ENCODE peak calls at places on chromosomes 13 and 19, in four cellular contexts. B is IMR-90, U is H9, M is mesenchymal stem cell. Q is an unnamed sample.

GRCh38 chr13:94309997-94310842 is 169.3 kb downstream of the DCT start:
- DNase-seq in B (peak), U (no peak), M (peak), Q (no peak)

GRCh38 chr13:93963266-93964131 is 516.0 kb downstream of the DCT start:
- DNase-seq in B (peak), U (no peak), M (peak), Q (no peak)

GRCh38 chr19:16608290-16608704 is 19.7 kb downstream of the MED26 start:
- DNase-seq in B (peak), U (no peak), M (peak), Q (no peak)

GRCh38 chr19:43078311-43078710 is 4.2 kb downstream of the PSG2 start:
- DNase-seq in B (peak), U (no peak), M (no peak), Q (no peak)

GRCh38 chr13:38530492-38530891 is 156.4 kb upstream of the FREM2 start:
- DNase-seq in B (peak), U (no peak), M (peak), Q (no peak)

GRCh38 chr13:51643114-51643881 is 59.0 kb downstream of the WDFY2 start:
- DNase-seq in B (peak), U (no peak), M (peak), Q (no peak)

GRCh38 chr19:29323972-29324680 is 111.2 kb upstream of the UQCRFS1 start:
- DNase-seq in B (no peak), U (peak), M (no peak), Q (no peak)

GRCh38 chr19:13883665-13884064 is 6.7 kb downstream of the NANOS3 start:
- DNase-seq in B (no peak), U (no peak), M (no peak), Q (no peak)

GRCh38 chr13:23828866-23829265 is 60.3 kb downstream of the MIPEP start:
- DNase-seq in B (peak), U (no peak), M (peak), Q (no peak)

GRCh38 chr13:23828086-23828485 is 61.1 kb downstream of the MIPEP start:
- DNase-seq in B (no peak), U (no peak), M (peak), Q (no peak)

GRCh38 chr13:23833733-23834611 is 55.2 kb downstream of the MIPEP start:
- DNase-seq in B (no peak), U (no peak), M (no peak), Q (no peak)
- H4K91ac ChIP-seq in B (no peak), U (no peak), M (no peak), Q (no peak)

GRCh38 chr19:3882041-3882384 is 1.5 kb downstream of the ATCAY start:
- DNase-seq in B (no peak), U (no peak), M (no peak), Q (no peak)

GRCh38 chr19:3879656-3880055 is 829 bp upstream of the ATCAY start:
- DNase-seq in B (no peak), U (no peak), M (no peak), Q (no peak)

GRCh38 chr19:3881272-3882040 is 971 bp downstream of the ATCAY start:
- DNase-seq in B (no peak), U (peak), M (no peak), Q (no peak)

DNA sequence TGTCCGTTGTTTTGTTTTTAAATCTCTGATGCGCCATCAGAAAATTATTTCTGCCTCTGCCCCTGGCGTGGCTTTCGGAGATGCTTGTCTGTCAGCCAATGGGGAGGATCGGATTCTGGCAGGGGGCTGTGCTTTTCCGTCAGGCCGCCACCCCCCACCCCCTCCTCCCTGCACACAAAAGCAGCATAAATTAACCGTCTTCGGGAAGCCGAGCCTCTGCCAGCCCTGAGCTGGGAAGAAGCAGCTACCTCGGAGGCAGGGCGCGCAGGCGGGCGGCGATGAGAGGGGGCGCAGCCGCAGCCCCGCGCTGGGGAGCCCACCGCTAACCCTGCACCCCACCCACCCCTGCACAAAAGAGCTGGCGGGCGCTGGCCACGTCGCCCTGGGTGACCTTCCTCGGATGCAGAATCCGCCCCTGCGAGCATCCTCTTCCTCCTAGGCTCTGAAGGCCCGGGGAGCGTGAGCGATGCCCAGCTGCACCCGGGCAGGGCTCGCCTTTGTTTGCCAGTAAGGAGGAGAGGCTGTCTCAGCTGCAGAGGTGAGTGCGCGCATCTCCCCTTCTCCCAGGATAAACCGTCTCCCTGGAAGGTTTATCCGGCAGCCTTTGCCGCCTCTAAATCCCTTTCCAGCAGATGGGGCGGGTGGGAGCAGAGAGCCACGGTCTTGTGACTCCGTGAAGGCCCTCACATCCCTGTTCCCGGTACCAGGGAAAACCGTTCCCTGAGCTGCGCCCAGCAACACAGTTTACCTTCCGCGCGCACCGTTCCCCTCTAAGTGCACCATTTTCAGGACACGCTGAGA is at the start of gene ATCAY:
- DNase-seq in B (no peak), U (peak), M (no peak), Q (peak)
- H3K18ac ChIP-seq in B (no peak), U (peak), M (no peak), Q (peak)

GRCh38 chr13:113751491-113751890 is 7.5 kb upstream of the TMEM255B start:
- DNase-seq in B (no peak), U (no peak), M (no peak), Q (no peak)

GRCh38 chr13:113749956-113750355 is 9.1 kb upstream of the TMEM255B start:
- DNase-seq in B (no peak), U (no peak), M (no peak), Q (no peak)

GRCh38 chr13:113748862-113749451 is 10.1 kb upstream of the TMEM255B start:
- DNase-seq in B (no peak), U (no peak), M (no peak), Q (no peak)

GRCh38 chr13:113749507-113749906 is 9.5 kb upstream of the TMEM255B start:
- DNase-seq in B (no peak), U (no peak), M (no peak), Q (no peak)

DNA sequence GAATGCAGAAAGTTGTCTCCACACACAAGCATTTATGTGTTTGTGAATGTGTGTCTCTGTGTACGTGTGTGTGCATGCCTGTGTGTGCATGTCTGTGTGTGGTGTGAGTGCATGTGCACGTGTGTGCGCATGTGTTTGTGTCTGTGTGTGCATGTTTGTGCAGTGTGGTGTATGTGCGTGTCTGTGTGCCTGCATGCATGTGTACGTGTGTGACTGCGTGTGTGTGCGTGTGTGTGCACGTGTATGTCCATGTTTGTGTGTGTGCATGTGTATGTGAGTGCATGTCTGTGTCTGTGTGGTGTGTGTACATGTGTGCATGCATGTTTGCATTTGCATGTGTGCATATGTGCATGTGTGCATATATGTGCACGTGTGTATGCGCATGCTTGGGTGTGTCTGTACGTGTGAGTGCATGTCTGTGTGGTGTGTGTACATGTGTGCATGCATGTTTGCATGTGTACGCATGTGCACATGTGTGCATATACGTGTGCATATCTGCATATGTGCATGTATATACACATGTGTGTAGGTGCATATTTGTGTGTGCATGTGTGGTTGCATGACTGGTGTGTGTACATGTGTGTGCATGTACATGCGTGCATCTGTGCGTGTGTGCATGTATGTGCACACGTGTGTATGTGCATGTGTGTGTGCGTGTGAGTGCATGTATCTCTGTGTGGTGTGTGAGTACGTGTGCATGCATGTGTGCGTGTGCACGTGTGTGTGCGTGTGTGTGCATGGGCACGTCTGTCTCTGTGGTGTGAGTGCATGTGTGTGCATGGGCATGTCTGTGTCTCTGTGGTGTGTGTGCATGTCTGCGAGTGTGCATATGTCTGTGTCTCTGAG is 8.2 kb upstream of the TMEM255B start:
- DNase-seq in B (no peak), U (no peak), M (no peak), Q (no peak)
- H2BK5ac ChIP-seq in B (no peak), U (no peak), M (no peak), Q (no peak)

GRCh38 chr13:29524641-29525040 is 70.8 kb downstream of the SLC7A1 start:
- DNase-seq in B (no peak), U (no peak), M (no peak), Q (no peak)
- H4K91ac ChIP-seq in B (no peak), U (no peak), M (no peak), Q (no peak)

DNA sequence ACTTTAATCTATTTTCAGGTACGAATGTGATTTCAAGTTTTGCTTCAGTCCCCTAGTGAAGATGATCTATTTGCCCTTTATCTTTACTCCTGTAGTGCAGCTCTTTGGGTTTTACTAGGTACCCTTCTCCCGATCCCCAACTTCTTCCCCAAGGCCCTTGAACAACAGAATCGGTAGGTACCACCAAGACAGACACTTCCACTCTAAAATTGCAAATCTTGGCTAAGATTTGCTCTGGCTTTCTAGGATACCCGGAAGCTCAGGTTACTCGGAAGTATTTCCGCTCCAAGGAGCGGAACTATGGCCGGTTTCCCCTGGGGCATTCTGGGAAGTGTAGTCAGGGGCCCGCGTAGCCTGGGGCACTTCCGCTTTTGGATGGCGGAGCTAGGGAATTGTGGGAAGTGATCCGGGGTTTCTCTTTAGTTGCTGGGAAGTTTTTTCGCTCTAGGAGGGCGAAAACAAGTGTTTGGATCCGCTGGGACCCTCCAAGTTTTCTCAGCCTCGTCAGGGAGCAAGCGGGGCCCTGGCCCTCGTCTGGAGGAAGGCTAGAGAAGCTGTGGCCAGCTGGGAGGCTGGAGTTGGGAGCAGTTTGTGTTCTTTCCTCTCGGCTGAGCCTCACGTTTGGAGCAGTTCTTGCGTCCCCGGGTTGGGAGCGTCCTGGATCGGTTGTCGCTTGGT is 5.1 kb upstream of the ZNF227 start:
- DNase-seq in B (peak), U (peak), M (peak), Q (peak)
- H3K18ac ChIP-seq in B (peak), U (no peak), M (peak), Q (peak)

GRCh38 chr19:49908480-49909420 is 12.1 kb upstream of the IL4I1 start:
- DNase-seq in B (no peak), U (no peak), M (no peak), Q (no peak)
- H2BK5ac ChIP-seq in B (no peak), U (no peak), M (no peak), Q (no peak)

GRCh38 chr13:98802999-98803666 is 50.7 kb upstream of the SLC15A1 start:
- DNase-seq in B (no peak), U (no peak), M (no peak), Q (no peak)

GRCh38 chr13:98804336-98804855 is 51.9 kb upstream of the SLC15A1 start:
- DNase-seq in B (no peak), U (no peak), M (no peak), Q (no peak)

GRCh38 chr13:98800078-98800477 is 47.6 kb upstream of the SLC15A1 start:
- DNase-seq in B (no peak), U (no peak), M (no peak), Q (no peak)

GRCh38 chr13:98802548-98802947 is 50.1 kb upstream of the SLC15A1 start:
- DNase-seq in B (no peak), U (no peak), M (no peak), Q (no peak)

DNA sequence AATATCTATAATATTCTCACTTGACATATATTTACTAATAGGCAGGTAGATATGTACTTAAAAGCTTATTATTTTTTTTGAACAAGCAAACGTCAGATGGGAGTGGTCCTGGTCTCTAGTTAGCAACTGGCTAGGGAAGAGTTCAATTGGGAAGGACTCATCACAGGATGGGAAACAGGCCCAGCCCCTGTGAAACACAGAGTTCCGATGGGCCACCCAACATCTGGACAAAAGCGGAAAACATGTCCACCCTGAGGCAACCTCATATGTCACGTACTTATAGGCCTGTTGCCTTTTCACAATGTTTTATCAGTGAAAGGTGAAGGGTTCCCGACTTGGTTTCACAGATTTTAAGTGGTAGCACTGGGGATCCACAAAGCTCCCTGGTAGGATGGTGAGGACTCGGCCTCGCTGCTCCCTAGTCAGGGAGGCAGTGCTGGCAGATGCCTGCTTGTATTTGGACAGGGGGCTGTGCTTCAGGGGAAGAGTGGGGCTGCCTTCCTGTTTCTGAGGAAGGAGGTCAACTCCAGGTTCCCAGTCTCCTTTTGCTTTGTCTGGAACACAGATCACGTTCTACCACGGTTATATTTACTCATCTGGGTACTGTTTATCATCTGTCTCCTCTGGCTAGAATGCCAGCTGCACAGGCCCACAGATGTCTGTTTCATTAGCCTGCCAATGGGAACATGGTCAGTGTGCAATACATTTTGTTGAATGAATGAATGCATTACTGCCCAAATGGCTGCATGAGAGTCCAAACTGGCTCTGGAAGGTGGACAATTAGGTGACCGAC is 49.4 kb upstream of the SLC15A1 start:
- DNase-seq in B (no peak), U (no peak), M (no peak), Q (no peak)
- H4K91ac ChIP-seq in B (no peak), U (no peak), M (no peak), Q (no peak)

GRCh38 chr13:111534646-111535461 is 214.4 kb downstream of the TEX29 start:
- DNase-seq in B (no peak), U (peak), M (no peak), Q (peak)
- H3K18ac ChIP-seq in B (no peak), U (peak), M (no peak), Q (no peak)

DNA sequence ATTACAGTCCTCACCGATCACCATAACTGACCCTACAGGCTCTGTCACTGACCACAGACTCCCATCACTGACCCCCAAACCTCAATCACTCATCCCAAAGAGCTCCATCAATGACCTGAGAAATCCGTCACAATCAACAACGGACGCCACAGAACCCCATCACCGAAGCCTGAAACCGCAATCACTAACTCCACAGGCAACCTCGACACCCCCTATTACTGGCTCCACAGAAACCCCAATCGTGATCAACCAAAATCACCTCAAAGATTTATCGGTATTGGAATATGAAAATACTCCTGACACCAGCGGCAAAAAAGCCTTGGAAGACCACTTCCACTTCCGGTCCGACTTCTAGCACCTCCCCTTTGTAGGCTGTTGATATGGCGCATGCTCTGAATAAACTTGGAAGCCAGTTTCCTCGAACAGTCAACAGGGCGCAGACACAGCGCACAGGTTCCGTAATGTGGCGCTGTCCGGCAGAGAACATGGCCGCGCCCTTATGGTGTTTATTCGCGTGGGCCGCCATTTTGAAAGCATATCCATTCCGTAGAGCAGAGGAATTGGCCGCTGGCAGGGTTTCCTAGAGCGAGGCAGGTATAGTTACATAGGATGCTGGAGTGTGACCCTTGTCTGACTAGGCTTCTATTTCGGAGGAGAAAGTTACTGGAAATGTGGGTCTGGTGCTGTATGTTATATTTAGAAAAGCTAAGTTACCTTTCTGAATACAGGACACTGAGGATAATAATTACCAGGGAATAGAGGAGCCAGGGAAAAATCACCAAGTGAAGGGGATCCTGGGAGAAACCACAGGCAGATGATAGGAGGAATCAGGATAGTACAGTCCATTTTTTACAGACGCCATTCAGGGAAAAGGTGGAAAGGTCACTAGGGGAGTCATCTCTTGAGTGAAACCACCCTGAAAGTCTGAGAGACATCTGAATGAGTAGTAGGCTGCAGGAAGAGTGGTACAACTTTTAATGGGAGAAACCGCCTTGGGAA is at the start of gene ZNF585A:
- DNase-seq in B (peak), U (peak), M (peak), Q (peak)
- H2BK5ac ChIP-seq in B (peak), U (no peak), M (no peak), Q (no peak)

Q was measured in neuronal stem cell.